ENCODE peak calls at places on chromosomes 7 and 10, in ten cellular contexts. R is stomach, D is sigmoid colon, E is A549, W is tibial nerve, S is transverse colon, L is SK-N-SH, V is K562, I is H1, P is upper lobe of left lung. C is an unnamed sample.

GRCh38 chr7:6705959-6706665 is 635 bp downstream of the ZNF12 start:
- DNase-seq in W (no peak), S (peak; percentile 16), D (no peak), V (peak; percentile 65), I (no peak), R (peak; percentile 28), P (peak; percentile 29), L (no peak), E (peak; percentile 51), C (peak; percentile 59)

GRCh38 chr7:105583061-105583460 is 1.8 kb upstream of the EFCAB10 start:
- DNase-seq in E (no peak), I (no peak), R (no peak), D (no peak), W (no peak), P (no peak), L (no peak), S (no peak), V (no peak), C (no peak)

GRCh38 chr10:28280652-28281051 is 22.2 kb downstream of the MPP7 start:
- DNase-seq in L (no peak), E (no peak), R (no peak), P (no peak), W (no peak), V (no peak), D (no peak), S (no peak), I (no peak), C (no peak)

GRCh38 chr10:15197276-15197675 is 28.8 kb upstream of the NMT2 start:
- DNase-seq in L (no peak), R (no peak), D (no peak), W (no peak), I (no peak), V (no peak), P (no peak), S (no peak), E (no peak), C (no peak)

GRCh38 chr7:121137580-121137979 is 149.1 kb downstream of the CPED1 start:
- DNase-seq in P (no peak), L (no peak), I (no peak), R (no peak), V (no peak), D (no peak), W (no peak), E (no peak), S (no peak), C (no peak)

GRCh38 chr7:593324-594115 is 73.9 kb upstream of the PDGFA start:
- DNase-seq in E (no peak), S (no peak), I (no peak), W (no peak), D (no peak), L (no peak), P (no peak), V (no peak), R (no peak), C (no peak)

GRCh38 chr7:11843113-11843765 is 11.2 kb upstream of the THSD7A start:
- DNase-seq in R (no peak), L (no peak), P (no peak), V (no peak), I (no peak), W (no peak), S (no peak), E (no peak), D (no peak), C (no peak)

GRCh38 chr10:78944658-78945333 is 124.0 kb upstream of the ZMIZ1 start:
- DNase-seq in W (peak; percentile 47), P (no peak), D (peak; percentile 94), R (peak; percentile 30), E (no peak), I (no peak), L (no peak), V (no peak), S (peak; percentile 56), C (peak; percentile 83)

GRCh38 chr10:121605708-121606107 is 7.5 kb upstream of the FGFR2 start:
- DNase-seq in S (no peak), I (no peak), P (no peak), V (no peak), E (no peak), D (no peak), L (no peak), W (no peak), R (no peak), C (no peak)

GRCh38 chr7:130500910-130501309 is 9.0 kb downstream of the MEST start:
- DNase-seq in P (no peak), W (no peak), D (no peak), L (no peak), S (no peak), E (no peak), I (no peak), V (no peak), R (no peak), C (no peak)

GRCh38 chr7:98205162-98205845 is 5.9 kb upstream of the BHLHA15 start:
- DNase-seq in S (no peak), V (no peak), I (no peak), R (no peak), P (no peak), W (no peak), D (no peak), L (no peak), E (no peak), C (no peak)

GRCh38 chr10:49768329-49768728 is 6.2 kb upstream of the OGDHL start:
- DNase-seq in I (peak; percentile 69), L (peak; percentile 30), V (no peak), P (no peak), E (no peak), W (no peak), R (no peak), S (no peak), D (no peak), C (no peak)

GRCh38 chr7:116505823-116506222 is 6.3 kb downstream of the CAV2 start:
- DNase-seq in S (no peak), I (no peak), L (no peak), P (no peak), D (no peak), V (no peak), W (no peak), R (no peak), E (no peak), C (no peak)

GRCh38 chr10:72186213-72186612 is 29.6 kb upstream of the ANAPC16 start:
- DNase-seq in D (no peak), W (no peak), S (no peak), P (no peak), I (no peak), V (no peak), E (no peak), R (no peak), L (no peak), C (no peak)

GRCh38 chr7:142188159-142188558 is 69.7 kb downstream of the PRSS58 start:
- DNase-seq in D (no peak), R (no peak), I (no peak), V (no peak), W (no peak), P (no peak), E (no peak), S (no peak), L (no peak), C (no peak)

GRCh38 chr7:39271386-39271785 is 293.7 kb downstream of the POU6F2 start:
- DNase-seq in I (no peak), L (peak; percentile 20), D (peak; percentile 82), S (peak; percentile 22), W (peak; percentile 40), V (no peak), P (peak; percentile 79), R (peak; percentile 73), E (peak; percentile 3), C (no peak)

DNA sequence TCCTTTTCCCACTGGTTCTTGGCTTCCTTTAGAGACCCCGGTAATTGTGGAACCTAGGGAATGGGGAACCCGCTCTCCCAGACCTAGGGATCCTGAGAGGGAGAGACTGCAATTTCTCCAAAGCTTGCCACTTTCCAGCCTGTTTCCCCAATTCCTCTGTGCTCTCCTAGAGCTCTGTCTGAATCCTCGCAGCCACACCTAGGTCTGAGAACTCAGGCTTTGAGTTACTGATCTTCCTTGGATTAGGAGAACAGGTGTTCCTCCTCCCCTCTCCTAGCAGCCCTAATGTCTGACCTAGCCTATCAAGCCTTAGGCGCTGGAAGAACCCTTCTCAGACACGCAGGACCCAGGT is 20.0 kb downstream of the WNT8B start:
- DNase-seq in I (no peak), L (no peak), S (no peak), P (no peak), V (no peak), E (no peak), R (no peak), D (no peak), W (no peak), C (no peak)
- TF ChIP-seq CTCF in I (no peak), L (peak; percentile 2), S (no peak), P (no peak), V (no peak), E (peak; percentile 24), R (no peak), D (no peak), W (no peak), C (no peak)

GRCh38 chr10:19750972-19751371 is 65.3 kb upstream of the PLXDC2 start:
- DNase-seq in D (no peak), E (no peak), W (no peak), V (no peak), P (no peak), I (no peak), S (no peak), L (no peak), R (no peak), C (no peak)

GRCh38 chr10:19745672-19746071 is 70.6 kb upstream of the PLXDC2 start:
- DNase-seq in W (no peak), S (no peak), I (no peak), R (no peak), V (no peak), P (no peak), E (no peak), L (no peak), D (no peak), C (no peak)

GRCh38 chr10:19749185-19749729 is 67.0 kb upstream of the PLXDC2 start:
- DNase-seq in R (no peak), W (no peak), I (no peak), E (no peak), P (no peak), L (no peak), D (no peak), V (no peak), S (no peak), C (no peak)
- TF ChIP-seq EP300 in R (no peak), W (no peak), I (no peak), E (no peak), P (no peak), L (no peak), D (no peak), V (no peak), S (no peak), C (no peak)

DNA sequence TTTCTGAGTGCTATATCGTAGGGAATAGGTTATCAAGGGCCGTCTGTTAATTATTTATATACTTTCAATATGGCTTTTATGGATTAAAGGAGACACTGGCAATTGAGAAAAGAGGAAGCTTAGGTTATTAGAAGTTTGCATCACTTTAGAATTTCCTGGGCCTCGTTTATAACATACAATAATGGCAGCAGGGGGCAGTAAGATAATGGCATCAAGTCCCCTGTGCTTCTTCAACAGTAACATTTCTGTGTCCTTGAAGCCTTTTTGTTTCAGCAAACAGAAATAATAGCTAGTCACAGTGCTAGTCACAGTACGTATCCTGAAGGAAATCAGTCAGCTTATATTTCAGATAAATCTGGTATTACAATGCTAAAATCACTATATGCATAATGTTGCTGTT is 41.9 kb downstream of the SPAM1 start:
- DNase-seq in P (no peak), E (no peak), W (no peak), I (no peak), D (no peak), R (no peak), S (no peak), L (no peak), V (no peak), C (no peak)
- TF ChIP-seq CTCF in P (no peak), E (no peak), W (peak; percentile 5), I (peak; percentile 31), D (no peak), R (no peak), S (no peak), L (peak; percentile 48), V (peak; percentile 32), C (no peak)

GRCh38 chr7:135320277-135320676 is 86.6 kb downstream of the STRA8 start:
- DNase-seq in W (peak; percentile 56), I (no peak), P (peak; percentile 57), V (no peak), L (peak; percentile 90), S (peak; percentile 69), E (peak; percentile 44), D (peak; percentile 82), R (peak; percentile 79), C (peak; percentile 74)
- TF ChIP-seq EP300 in W (no peak), I (no peak), P (no peak), V (no peak), L (peak; percentile 30), S (no peak), E (no peak), D (no peak), R (no peak), C (no peak)

C was measured in ovary.